ENCODE peak calls at places on chromosomes 16 and 17, in nine cellular contexts. Q is HCT116, K is transverse colon, I is testis, C is SK-N-SH, P is K562, F is Karpas-422, E is lung, N is A549. A is an unnamed sample.

GRCh38 chr16:28876973-28877641 is 1.2 kb upstream of the ATP2A1 start:
- DNase-seq in C (no peak), Q (no peak), F (no peak), P (no peak), K (no peak), N (no peak), I (no peak), E (no peak), A (no peak)

GRCh38 chr16:2047330-2048115 is at the start of the genes NTHL1 and TSC2:
- DNase-seq in C (peak; percentile 97), K (peak; percentile 97), N (peak; percentile 86), P (peak; percentile 99), E (peak; percentile 98), Q (peak; percentile 91), I (peak; percentile 98), F (peak; percentile 98), A (peak; percentile 98)

GRCh38 chr17:8935194-8935593 is 30.3 kb downstream of the PIK3R5 start:
- DNase-seq in K (no peak), E (peak; percentile 56), I (no peak), Q (no peak), N (no peak), F (no peak), P (no peak), C (no peak), A (no peak)

GRCh38 chr16:26765087-26765486 is 301.6 kb upstream of the C16orf82 start:
- DNase-seq in Q (no peak), F (peak; percentile 60), E (no peak), P (peak; percentile 22), K (no peak), C (peak; percentile 14), I (no peak), N (peak; percentile 19), A (peak; percentile 13)

GRCh38 chr16:27486344-27486743 is 63.4 kb downstream of the GTF3C1 start:
- DNase-seq in Q (no peak), I (no peak), P (no peak), E (no peak), F (no peak), N (no peak), K (no peak), C (no peak), A (no peak)

GRCh38 chr16:55470533-55471371 is 8.2 kb upstream of the MMP2 start:
- DNase-seq in F (no peak), I (no peak), Q (no peak), P (no peak), C (no peak), N (no peak), E (no peak), K (no peak), A (no peak)

GRCh38 chr17:19288453-19288852 is 51.3 kb downstream of the EPN2 start:
- DNase-seq in Q (no peak), K (no peak), F (no peak), P (no peak), I (no peak), E (no peak), N (no peak), C (no peak), A (no peak)

GRCh38 chr16:75238132-75238852 is 13.1 kb downstream of the BCAR1 start:
- DNase-seq in C (peak; percentile 71), Q (no peak), P (no peak), K (peak; percentile 62), N (no peak), F (no peak), I (peak; percentile 94), E (no peak), A (peak; percentile 88)

GRCh38 chr16:89159174-89159849 is 12.2 kb upstream of the CDH15 start:
- DNase-seq in E (no peak), K (no peak), C (no peak), Q (no peak), N (no peak), F (no peak), I (no peak), P (no peak), A (no peak)

GRCh38 chr16:29806096-29806579 is at the start of gene MAZ:
- DNase-seq in C (peak; percentile 90), E (no peak), P (peak; percentile 95), I (no peak), Q (peak; percentile 83), N (no peak), F (no peak), K (no peak), A (peak; percentile 92)

GRCh38 chr16:4606354-4606753 is 8.3 kb downstream of the UBALD1 start:
- DNase-seq in N (no peak), E (no peak), K (no peak), P (no peak), F (no peak), C (no peak), Q (no peak), I (no peak), A (no peak)

DNA sequence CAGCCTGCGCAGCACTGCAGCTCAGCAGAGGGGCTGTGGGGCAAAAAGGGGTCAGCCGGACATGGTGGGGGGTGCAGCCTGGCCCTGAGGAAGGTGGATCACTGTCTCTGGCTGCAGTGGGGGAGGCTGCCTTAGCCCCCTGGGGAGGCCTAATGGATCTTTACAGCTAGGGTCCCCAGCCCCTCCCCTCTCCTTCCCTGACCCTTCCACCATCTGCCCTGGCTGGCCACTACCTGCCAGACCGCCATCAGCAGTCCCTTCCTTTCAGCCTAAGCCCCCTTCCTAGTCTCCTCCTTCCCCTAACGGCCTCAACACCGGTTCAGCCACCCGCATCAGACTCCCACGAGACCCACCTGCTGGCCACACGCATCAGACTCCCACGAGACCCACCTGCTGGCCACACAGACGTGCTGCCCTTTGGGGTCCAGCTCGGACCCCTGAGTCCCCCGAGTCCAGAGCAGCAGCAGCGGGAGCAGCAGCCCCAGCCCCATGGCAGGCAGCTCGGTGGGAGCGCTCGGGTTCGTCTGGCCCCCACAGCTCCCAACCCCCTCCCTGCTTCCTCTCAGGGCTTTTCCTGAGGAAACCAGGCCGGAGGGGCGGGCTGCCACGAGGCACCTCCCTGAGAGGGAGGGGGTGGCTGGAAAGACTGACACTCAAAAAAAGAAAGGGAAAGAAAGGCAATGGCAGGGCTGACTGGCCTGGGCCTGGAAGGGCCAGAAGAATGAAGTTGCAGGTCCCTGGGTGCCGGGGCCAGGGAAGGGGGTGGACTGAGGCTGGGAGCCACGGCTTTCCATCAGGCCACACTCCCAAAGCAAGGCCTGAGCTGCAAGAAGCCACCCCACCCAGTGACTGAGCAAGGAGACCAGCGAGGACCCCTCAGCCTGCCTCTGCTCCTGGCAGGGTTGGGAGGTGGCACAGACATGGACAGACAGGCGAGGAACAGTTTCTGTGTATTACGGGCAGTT is at the start of gene SCARF1:
- DNase-seq in E (no peak), P (no peak), K (no peak), I (peak; percentile 36), N (no peak), Q (no peak), F (no peak), C (no peak), A (no peak)
- H3K4me1 ChIP-seq in E (peaks cover 22% of the 10 kb centered on the region), P (peaks cover 11% of the 10 kb centered on the region), K (peaks cover 38% of the 10 kb centered on the region), I (peaks cover 21% of the 10 kb centered on the region), N (peaks cover 29% of the 10 kb centered on the region), Q (peaks cover 27% of the 10 kb centered on the region), F (peaks cover 18% of the 10 kb centered on the region), C (peaks cover 27% of the 10 kb centered on the region), A (peaks cover 26% of the 10 kb centered on the region)

GRCh38 chr17:42457107-42457787 is 1.4 kb upstream of the ATP6V0A1 start:
- DNase-seq in I (no peak), C (no peak), Q (no peak), N (no peak), K (no peak), P (peak; percentile 26), F (no peak), E (no peak), A (no peak)
- H3K4me3 ChIP-seq in I (no peak overlapping the region), C (no peak overlapping the region), Q (no peak overlapping the region), N (no peak overlapping the region), K (no peak overlapping the region), P (peak overlapping the region; percentile 24), F (peak overlapping the region; percentile 44), E (no peak overlapping the region), A (no peak overlapping the region)

GRCh38 chr17:4810696-4811289 is 3.8 kb downstream of the PLD2 start:
- DNase-seq in C (no peak), P (no peak), I (no peak), E (no peak), N (no peak), Q (no peak), F (no peak), K (no peak), A (no peak)
- H3K4me1 ChIP-seq in C (peaks cover 8% of the 10 kb centered on the region), P (peaks cover 3% of the 10 kb centered on the region), I (peaks cover 7% of the 10 kb centered on the region), E (peaks cover 11% of the 10 kb centered on the region), N (peaks cover 14% of the 10 kb centered on the region), Q (peaks cover 12% of the 10 kb centered on the region), F (peaks cover 11% of the 10 kb centered on the region), K (peaks cover 20% of the 10 kb centered on the region), A (no peaks in the 10 kb centered on the region)

GRCh38 chr16:81748476-81749198 is 30.5 kb upstream of the PLCG2 start:
- DNase-seq in E (no peak), N (no peak), C (no peak), I (no peak), F (peak; percentile 68), Q (no peak), P (no peak), K (no peak), A (no peak)
- H3K4me3 ChIP-seq in E (no peak overlapping the region), N (no peak overlapping the region), C (no peak overlapping the region), I (no peak overlapping the region), F (peak overlapping the region; percentile 47), Q (no peak overlapping the region), P (no peak overlapping the region), K (no peak overlapping the region), A (no peak overlapping the region)

DNA sequence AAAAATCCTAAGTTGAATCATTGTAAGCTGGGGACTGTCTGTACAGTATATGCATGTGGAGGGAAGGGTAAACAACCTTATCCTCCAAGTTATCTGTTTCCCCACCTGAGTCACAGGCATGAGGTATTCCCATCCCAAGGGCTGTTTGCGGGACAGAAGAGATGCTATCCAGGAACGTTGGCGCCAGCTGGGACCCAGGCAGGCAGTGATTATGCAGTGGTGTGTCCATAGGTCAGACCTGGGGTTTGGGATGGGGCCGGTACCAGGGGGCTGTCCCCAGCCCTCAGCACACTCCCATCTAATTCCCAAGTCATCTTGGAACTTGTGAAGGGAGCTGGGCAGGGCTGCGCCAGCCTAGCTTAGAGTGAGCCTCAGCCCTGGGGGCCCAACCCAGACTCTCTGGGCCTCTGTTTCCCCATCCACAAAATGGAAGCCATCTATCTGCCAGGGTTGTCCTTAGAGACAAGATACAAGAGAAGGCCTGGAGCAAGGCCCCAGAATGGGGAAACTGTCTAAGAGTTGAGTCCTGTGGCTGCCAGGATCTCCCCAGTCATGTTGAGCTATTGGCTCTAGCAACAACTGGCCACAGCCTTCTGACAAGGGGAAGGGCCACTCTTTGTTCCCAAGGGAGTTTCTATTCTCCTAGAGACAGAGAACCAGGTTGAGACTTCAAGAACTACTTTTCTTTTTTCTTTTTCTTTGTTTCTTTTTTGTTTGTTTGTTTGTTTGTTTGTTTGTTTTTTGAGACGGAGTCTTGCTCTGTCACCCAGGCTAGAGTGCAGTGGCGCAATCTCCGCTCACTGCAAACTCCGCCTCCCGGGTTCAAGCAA is 9.8 kb upstream of the JUP start:
- DNase-seq in C (no peak), F (no peak), K (no peak), E (no peak), P (peak; percentile 42), Q (no peak), I (no peak), N (no peak), A (peak; percentile 73)
- H3K4me1 ChIP-seq in C (peaks cover 14% of the 10 kb centered on the region), F (no peaks in the 10 kb centered on the region), K (peaks cover 35% of the 10 kb centered on the region), E (peaks cover 22% of the 10 kb centered on the region), P (peaks cover 51% of the 10 kb centered on the region), Q (peaks cover 60% of the 10 kb centered on the region), I (peaks cover 26% of the 10 kb centered on the region), N (peaks cover 69% of the 10 kb centered on the region), A (peaks cover 49% of the 10 kb centered on the region)

GRCh38 chr16:31134091-31134571 is 1.4 kb downstream of the PRSS8 start:
- DNase-seq in Q (no peak), P (peak; percentile 44), K (no peak), C (no peak), N (no peak), E (no peak), F (no peak), I (peak; percentile 33), A (peak; percentile 30)
- H3K4me3 ChIP-seq in Q (peak overlapping the region; percentile 74), P (no peak overlapping the region), K (peak overlapping the region; percentile 51), C (no peak overlapping the region), N (no peak overlapping the region), E (peak overlapping the region; percentile 14), F (no peak overlapping the region), I (no peak overlapping the region), A (peak overlapping the region; percentile 83)

GRCh38 chr17:43175213-43176118 is 4.5 kb downstream of the NBR1 start:
- DNase-seq in I (no peak), F (no peak), Q (no peak), C (no peak), K (no peak), E (no peak), N (no peak), P (no peak), A (no peak)
- H3K4me1 ChIP-seq in I (peaks cover 30% of the 10 kb centered on the region), F (peaks cover 9% of the 10 kb centered on the region), Q (peaks cover 3% of the 10 kb centered on the region), C (peaks cover 4% of the 10 kb centered on the region), K (peaks cover 50% of the 10 kb centered on the region), E (peaks cover 4% of the 10 kb centered on the region), N (peaks cover 37% of the 10 kb centered on the region), P (peaks cover 8% of the 10 kb centered on the region), A (peaks cover 37% of the 10 kb centered on the region)